ENCODE peak calls at places on chromosome 2, in eight cellular contexts. I is left lung; X is NT2/D1; Y is cardiac muscle cell; Z is CD8-positive, alpha-beta memory T cell; K is GM23338; B is A549; A is H1. R is an unnamed sample.
A peak's percentile ranks its signal among the peaks of the same experiment; 100 is the strongest.

GRCh38 chr2:177445223-177445622 is 52.6 kb downstream of the AGPS start:
- DNase-seq in I (no peak), X (no peak), Y (no peak), Z (no peak), K (no peak), B (no peak), A (no peak), R (no peak)

GRCh38 chr2:164485541-164485940 is 135.7 kb downstream of the GRB14 start:
- DNase-seq in I (no peak), X (no peak), Y (no peak), Z (no peak), K (no peak), B (no peak), A (no peak), R (no peak)

GRCh38 chr2:179268277-179268935 is 3.8 kb upstream of the SESTD1 start:
- DNase-seq in I (no peak), X (peak; percentile 33), Y (no peak), Z (no peak), K (no peak), B (peak; percentile 7), A (no peak), R (peak; percentile 27)

GRCh38 chr2:11239718-11240462 is 84.6 kb downstream of the SLC66A3 start:
- DNase-seq in I (no peak), X (no peak), Y (no peak), Z (no peak), K (no peak), B (no peak), A (no peak), R (no peak)

GRCh38 chr2:157419031-157419580 is 24.8 kb downstream of the CYTIP start:
- DNase-seq in I (no peak), X (no peak), Y (no peak), Z (no peak), K (no peak), B (no peak), A (no peak), R (no peak)

GRCh38 chr2:216792222-216793001 is 67.5 kb downstream of the TNP1 start:
- DNase-seq in I (no peak), X (no peak), Y (peak; percentile 59), Z (no peak), K (peak; percentile 30), B (no peak), A (no peak), R (no peak)

GRCh38 chr2:236507393-236508085 is 62.1 kb upstream of the ACKR3 start:
- DNase-seq in I (peak; percentile 78), X (no peak), Y (peak; percentile 92), Z (peak; percentile 67), K (peak; percentile 92), B (no peak), A (peak; percentile 50), R (peak; percentile 41)

GRCh38 chr2:29260151-29260772 is 145.0 kb downstream of the CLIP4 start:
- DNase-seq in I (no peak), X (no peak), Y (no peak), Z (no peak), K (no peak), B (no peak), A (no peak), R (no peak)

GRCh38 chr2:201403904-201404303 is 46.8 kb upstream of the FLACC1 start:
- DNase-seq in I (no peak), X (no peak), Y (peak; percentile 66), Z (no peak), K (no peak), B (no peak), A (no peak), R (no peak)

GRCh38 chr2:75241696-75242095 is 42.4 kb upstream of the TACR1 start:
- DNase-seq in I (no peak), X (no peak), Y (no peak), Z (no peak), K (peak; percentile 62), B (no peak), A (no peak), R (no peak)

GRCh38 chr2:113233593-113234550 is 44.8 kb downstream of the PAX8 start:
- DNase-seq in I (no peak), X (no peak), Y (peak; percentile 7), Z (no peak), K (no peak), B (peak; percentile 37), A (no peak), R (no peak)

GRCh38 chr2:234564719-234565118 is 67.8 kb upstream of the ARL4C start:
- DNase-seq in I (no peak), X (no peak), Y (no peak), Z (no peak), K (no peak), B (no peak), A (no peak), R (no peak)

GRCh38 chr2:69637923-69638322 is 5.6 kb downstream of the AAK1 start:
- DNase-seq in I (no peak), X (no peak), Y (no peak), Z (no peak), K (no peak), B (no peak), A (no peak), R (no peak)

GRCh38 chr2:69641887-69642708 is 1.4 kb downstream of the AAK1 start:
- DNase-seq in I (no peak), X (no peak), Y (no peak), Z (no peak), K (no peak), B (no peak), A (no peak), R (peak; percentile 61)

GRCh38 chr2:69638630-69639029 is 4.9 kb downstream of the AAK1 start:
- DNase-seq in I (no peak), X (no peak), Y (no peak), Z (no peak), K (no peak), B (no peak), A (no peak), R (no peak)

GRCh38 chr2:69636395-69636794 is 7.1 kb downstream of the AAK1 start:
- DNase-seq in I (no peak), X (no peak), Y (no peak), Z (no peak), K (no peak), B (no peak), A (no peak), R (no peak)

GRCh38 chr2:69639246-69639645 is 4.3 kb downstream of the AAK1 start:
- DNase-seq in I (no peak), X (no peak), Y (no peak), Z (no peak), K (no peak), B (no peak), A (no peak), R (no peak)
- H3K4me3 ChIP-seq in I (no peak overlapping the region), X (no peak overlapping the region), Y (no peak overlapping the region), Z (peak overlapping the region; percentile 79), K (no peak overlapping the region), B (no peak overlapping the region), A (no peak overlapping the region), R (peak overlapping the region; percentile 80)

GRCh38 chr2:217936952-217937351 is 65.8 kb downstream of the TNS1 start:
- DNase-seq in I (no peak), X (no peak), Y (no peak), Z (no peak), K (no peak), B (no peak), A (no peak), R (no peak)
- H3K4me1 ChIP-seq in I (peaks cover 100% of the 10 kb centered on the region), X (peaks cover 10% of the 10 kb centered on the region), Y (peaks cover 47% of the 10 kb centered on the region), Z (no peaks in the 10 kb centered on the region), K (peaks cover 34% of the 10 kb centered on the region), B (peaks cover 63% of the 10 kb centered on the region), A (peaks cover 11% of the 10 kb centered on the region), R (no peaks in the 10 kb centered on the region)

GRCh38 chr2:208253518-208254117 is 1.3 kb downstream of the IDH1 start:
- DNase-seq in I (no peak), X (no peak), Y (no peak), Z (no peak), K (no peak), B (no peak), A (no peak), R (peak; percentile 22)
- H3K4me3 ChIP-seq in I (peak overlapping the region; percentile 75), X (peak overlapping the region; percentile 98), Y (peak overlapping the region; percentile 71), Z (peak overlapping the region; percentile 88), K (peak overlapping the region; percentile 99), B (peak overlapping the region; percentile 96), A (peak overlapping the region; percentile 100), R (peak overlapping the region; percentile 70)

GRCh38 chr2:148654414-148654813 is 9.9 kb downstream of the EPC2 start:
- DNase-seq in I (no peak), X (no peak), Y (no peak), Z (no peak), K (no peak), B (no peak), A (no peak), R (no peak)

GRCh38 chr2:148656516-148656915 is 12.0 kb downstream of the EPC2 start:
- DNase-seq in I (no peak), X (no peak), Y (no peak), Z (no peak), K (no peak), B (no peak), A (no peak), R (no peak)

GRCh38 chr2:148660999-148661398 is 16.4 kb downstream of the EPC2 start:
- DNase-seq in I (no peak), X (no peak), Y (no peak), Z (no peak), K (no peak), B (no peak), A (no peak), R (no peak)

GRCh38 chr2:148664229-148664628 is 19.7 kb downstream of the EPC2 start:
- DNase-seq in I (no peak), X (no peak), Y (no peak), Z (no peak), K (no peak), B (no peak), A (no peak), R (no peak)

GRCh38 chr2:148658807-148659722 is 14.5 kb downstream of the EPC2 start:
- DNase-seq in I (no peak), X (no peak), Y (no peak), Z (no peak), K (no peak), B (no peak), A (no peak), R (peak; percentile 27)
- H3K4me1 ChIP-seq in I (peaks cover 66% of the 10 kb centered on the region), X (no peaks in the 10 kb centered on the region), Y (peaks cover 6% of the 10 kb centered on the region), Z (peaks cover 66% of the 10 kb centered on the region), K (peaks cover 25% of the 10 kb centered on the region), B (peaks cover 18% of the 10 kb centered on the region), A (no peaks in the 10 kb centered on the region), R (peaks cover 48% of the 10 kb centered on the region)